ENCODE peak calls at places on chromosome 13, in six cellular contexts. P, M, D, K, U and Z are unnamed samples.

GRCh38 chr13:81726037-81726726 is 1385.3 kb upstream of the SPRY2 start:
- DNase-seq in P (no peak), M (no peak), D (no peak), K (no peak), U (no peak), Z (no peak)

GRCh38 chr13:40403509-40404241 is 262.8 kb downstream of the FOXO1 start:
- DNase-seq in P (no peak), M (no peak), D (no peak), K (no peak), U (no peak), Z (no peak)

GRCh38 chr13:111904166-111904565 is 162.8 kb upstream of the SOX1 start:
- DNase-seq in P (no peak), M (no peak), D (no peak), K (no peak), U (no peak), Z (no peak)

GRCh38 chr13:67123165-67123564 is 107.0 kb downstream of the PCDH9 start:
- DNase-seq in P (no peak), M (no peak), D (peak), K (no peak), U (peak), Z (no peak)

GRCh38 chr13:26051231-26052135 is at the start of gene SHISA2:
- DNase-seq in P (no peak), M (peak), D (no peak), K (no peak), U (peak), Z (no peak)

GRCh38 chr13:38530492-38530891 is 156.4 kb upstream of the FREM2 start:
- DNase-seq in P (peak), M (peak), D (no peak), K (no peak), U (no peak), Z (no peak)

GRCh38 chr13:76884571-76885202 is 1.5 kb downstream of the KCTD12 start:
- DNase-seq in P (no peak), M (peak), D (no peak), K (no peak), U (no peak), Z (no peak)

GRCh38 chr13:91493442-91493841 is 95.0 kb downstream of the GPC5 start:
- DNase-seq in P (no peak), M (no peak), D (no peak), K (no peak), U (no peak), Z (no peak)

GRCh38 chr13:31199849-31200635 is at the start of gene B3GLCT:
- DNase-seq in P (no peak), M (peak), D (peak), K (no peak), U (peak), Z (peak)

GRCh38 chr13:113288880-113289279 is 8.2 kb upstream of the LAMP1 start:
- DNase-seq in P (no peak), M (no peak), D (no peak), K (no peak), U (no peak), Z (no peak)

GRCh38 chr13:64333888-64334287 is 2896.2 kb downstream of the PCDH9 start:
- DNase-seq in P (no peak), M (no peak), D (no peak), K (no peak), U (no peak), Z (no peak)

GRCh38 chr13:34577051-34577450 is 365.0 kb upstream of the NBEA start:
- DNase-seq in P (no peak), M (peak), D (no peak), K (no peak), U (no peak), Z (no peak)

GRCh38 chr13:79483302-79483701 is 2.3 kb downstream of the NDFIP2 start:
- DNase-seq in P (peak), M (peak), D (no peak), K (no peak), U (no peak), Z (no peak)

GRCh38 chr13:79485014-79485441 is 4.1 kb downstream of the NDFIP2 start:
- DNase-seq in P (peak), M (peak), D (no peak), K (no peak), U (no peak), Z (peak)

GRCh38 chr13:79486433-79487188 is 5.7 kb downstream of the NDFIP2 start:
- DNase-seq in P (no peak), M (no peak), D (no peak), K (no peak), U (no peak), Z (no peak)

GRCh38 chr13:79482271-79482970 is 1.5 kb downstream of the NDFIP2 start:
- DNase-seq in P (no peak), M (peak), D (no peak), K (no peak), U (no peak), Z (no peak)

GRCh38 chr13:79485451-79485850 is 4.5 kb downstream of the NDFIP2 start:
- DNase-seq in P (no peak), M (no peak), D (no peak), K (no peak), U (no peak), Z (no peak)
- H3K4me3 ChIP-seq in P (no peak), M (no peak), D (no peak), K (no peak), U (no peak), Z (no peak)

GRCh38 chr13:109778102-109778542 is 8.3 kb downstream of the IRS2 start:
- DNase-seq in P (no peak), M (no peak), D (no peak), K (no peak), U (no peak), Z (no peak)
- H3K4me3 ChIP-seq in P (no peak), M (peak), D (no peak), K (peak), U (no peak), Z (no peak)

GRCh38 chr13:80262051-80262695 is 78.8 kb downstream of the SPRY2 start:
- DNase-seq in P (no peak), M (no peak), D (no peak), K (no peak), U (no peak), Z (no peak)
- H3K4me3 ChIP-seq in P (no peak), M (no peak), D (no peak), K (no peak), U (no peak), Z (no peak)

GRCh38 chr13:60721063-60721462 is 324.0 kb downstream of the TDRD3 start:
- DNase-seq in P (no peak), M (no peak), D (no peak), K (no peak), U (no peak), Z (no peak)

GRCh38 chr13:60716296-60716695 is 319.3 kb downstream of the TDRD3 start:
- DNase-seq in P (no peak), M (no peak), D (no peak), K (no peak), U (no peak), Z (no peak)

DNA sequence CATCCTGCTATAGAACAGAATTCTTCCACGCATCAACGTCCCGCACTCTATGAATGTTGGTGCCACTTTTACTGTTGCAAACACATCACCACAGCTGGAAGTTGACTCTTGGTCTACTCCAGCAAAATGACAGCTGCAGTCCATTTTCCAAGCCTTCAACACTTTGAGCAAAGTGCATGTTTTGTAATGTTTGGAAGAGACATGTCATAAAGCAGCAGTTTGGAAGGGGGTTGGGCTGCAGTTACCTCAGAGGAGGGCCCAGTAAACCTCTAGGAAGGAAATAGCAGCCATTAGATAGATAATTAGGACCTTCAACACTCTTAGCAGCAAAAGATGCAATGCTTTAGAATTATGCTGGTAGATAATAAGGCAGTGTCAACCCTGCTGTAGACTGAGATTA is 323.6 kb downstream of the TDRD3 start:
- DNase-seq in P (no peak), M (no peak), D (no peak), K (no peak), U (no peak), Z (no peak)
- H3K4me3 ChIP-seq in P (no peak), M (no peak), D (no peak), K (no peak), U (no peak), Z (no peak)

GRCh38 chr13:98285852-98286594 is 109.0 kb upstream of the RNF113B start:
- DNase-seq in P (no peak), M (no peak), D (no peak), K (no peak), U (no peak), Z (no peak)
- H3K4me3 ChIP-seq in P (no peak), M (no peak), D (no peak), K (no peak), U (no peak), Z (no peak)

GRCh38 chr13:62512194-62513141 is 1096.8 kb upstream of the PCDH20 start:
- DNase-seq in P (no peak), M (peak), D (peak), K (no peak), U (no peak), Z (peak)
- H3K4me3 ChIP-seq in P (no peak), M (no peak), D (no peak), K (no peak), U (no peak), Z (no peak)

DNA sequence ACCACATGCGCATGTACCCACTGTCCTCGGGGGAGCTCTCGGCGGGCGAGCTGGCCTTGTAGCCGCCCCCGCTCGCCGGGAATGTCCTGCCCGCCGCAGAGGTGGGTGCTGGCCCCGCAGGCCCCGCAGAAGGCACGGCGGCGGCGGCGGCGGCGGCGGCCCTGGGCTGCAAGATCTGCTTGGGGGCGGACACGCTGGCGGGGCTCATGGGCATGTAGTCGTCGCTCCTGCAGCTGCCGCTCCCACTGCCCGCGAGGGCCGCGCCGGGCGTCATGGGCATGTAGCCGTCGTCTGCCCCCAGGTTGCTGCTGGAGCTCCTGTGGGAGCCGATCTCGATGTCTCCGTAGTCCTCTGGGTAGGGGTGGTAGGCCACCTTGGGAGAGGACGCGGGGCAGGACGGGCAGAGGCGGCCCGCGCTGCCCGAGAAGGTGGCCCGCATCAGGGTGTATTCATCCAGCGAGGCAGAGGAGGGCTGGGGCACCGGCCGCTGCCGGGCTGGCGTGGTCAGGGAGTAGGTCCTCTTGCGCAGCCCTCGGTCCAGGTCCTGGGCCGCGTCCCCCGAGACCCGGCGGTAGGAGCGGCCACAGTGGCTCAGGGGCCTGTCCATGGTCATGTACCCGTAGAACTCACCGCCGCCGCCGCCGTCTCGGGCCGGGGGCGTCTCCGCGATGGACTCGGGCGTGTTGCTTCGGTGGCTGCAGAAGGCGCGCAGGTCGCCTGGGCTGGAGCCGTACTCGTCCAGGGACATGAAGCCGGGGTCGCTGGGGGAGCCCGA is 2.4 kb downstream of the IRS2 start:
- DNase-seq in P (no peak), M (no peak), D (no peak), K (no peak), U (no peak), Z (no peak)
- H3K4me3 ChIP-seq in P (peak), M (peak), D (no peak), K (peak), U (no peak), Z (peak)

GRCh38 chr13:99296270-99296865 is 10.8 kb downstream of the GPR183 start:
- DNase-seq in P (no peak), M (no peak), D (no peak), K (no peak), U (peak), Z (no peak)
- H3K4me3 ChIP-seq in P (no peak), M (no peak), D (no peak), K (no peak), U (peak), Z (no peak)